ENCODE peak calls at places on chromosomes 2 and 18, in four cellular contexts. T is mammary epithelial cell, R is psoas muscle, H is adrenal gland. B is an unnamed sample.

GRCh38 chr2:60836491-60836890 is 44.9 kb upstream of the REL start:
- DNase-seq in T (no peak), H (no peak), R (no peak), B (no peak)

GRCh38 chr2:242056785-242057184 is 187.3 kb downstream of the RTP5 start:
- DNase-seq in T (no peak), H (no peak), R (no peak), B (no peak)

GRCh38 chr2:63189026-63189425 is 138.4 kb downstream of the OTX1 start:
- DNase-seq in H (peak; percentile 12), T (peak; percentile 41), R (no peak), B (peak; percentile 38)

GRCh38 chr2:241803387-241804325 is 5.3 kb upstream of the NEU4 start:
- DNase-seq in T (peak; percentile 53), H (peak; percentile 70), R (peak; percentile 83), B (peak; percentile 23)

GRCh38 chr2:240822280-240822847 is 2.3 kb upstream of the KIF1A start:
- DNase-seq in T (no peak), H (no peak), R (peak; percentile 45), B (no peak)

GRCh38 chr2:46241344-46241743 is 55.9 kb upstream of the EPAS1 start:
- DNase-seq in T (peak; percentile 44), H (no peak), R (no peak), B (no peak)

GRCh38 chr2:27655155-27655951 is 8.1 kb downstream of the SUPT7L start:
- DNase-seq in H (peak; percentile 13), T (peak; percentile 45), R (no peak), B (peak; percentile 81)

GRCh38 chr2:208175069-208175842 is 11.9 kb upstream of the CRYGA start:
- DNase-seq in R (peak; percentile 67), T (peak; percentile 72), H (peak; percentile 92), B (peak; percentile 88)

GRCh38 chr18:64734063-64734462 is 585.2 kb upstream of the LINC00305 start:
- DNase-seq in R (no peak), T (no peak), H (no peak), B (no peak)

GRCh38 chr2:14713248-14713647 is 80.7 kb downstream of the LRATD1 start:
- DNase-seq in T (no peak), H (no peak), R (no peak), B (no peak)

GRCh38 chr2:73112913-73113633 is at the start of gene RAB11FIP5:
- DNase-seq in H (peak; percentile 80), R (peak; percentile 81), T (peak; percentile 86), B (peak; percentile 81)

GRCh38 chr18:37175727-37176126 is 346.8 kb downstream of the KIAA1328 start:
- DNase-seq in T (no peak), H (no peak), R (no peak), B (no peak)

GRCh38 chr18:28728891-28729290 is 552.0 kb upstream of the CDH2 start:
- DNase-seq in T (peak; percentile 9), H (no peak), R (no peak), B (no peak)

GRCh38 chr2:57882895-57883515 is 163.6 kb upstream of the VRK2 start:
- DNase-seq in T (no peak), R (no peak), H (no peak), B (no peak)

GRCh38 chr2:86225581-86225980 is 26.3 kb downstream of the MRPL35 start:
- DNase-seq in H (peak; percentile 42), R (peak; percentile 83), T (no peak), B (peak; percentile 12)

GRCh38 chr18:42525905-42526304 is 570.9 kb downstream of the PIK3C3 start:
- DNase-seq in H (no peak), R (no peak), T (no peak), B (no peak)

GRCh38 chr2:174336403-174337336 is 1.9 kb downstream of the SP9 start:
- DNase-seq in T (peak; percentile 69), H (peak; percentile 35), R (peak; percentile 66), B (no peak)

GRCh38 chr2:96325884-96326255 is 753 bp downstream of the ITPRIPL1 start:
- DNase-seq in T (no peak), H (no peak), R (no peak), B (no peak)

GRCh38 chr2:117835990-117836760 is 21.7 kb downstream of the DDX18 start:
- DNase-seq in H (peak; percentile 90), R (peak; percentile 90), T (peak; percentile 39), B (peak; percentile 80)

GRCh38 chr2:54456526-54457325 is 599 bp downstream of the SPTBN1 start:
- DNase-seq in H (peak; percentile 41), R (peak; percentile 72), T (peak; percentile 44), B (no peak)

GRCh38 chr18:8762968-8763367 is 57.6 kb downstream of the MTCL1 start:
- DNase-seq in R (no peak), T (no peak), H (no peak), B (no peak)

GRCh38 chr2:3814846-3815245 is 111.5 kb downstream of the DCDC2C start:
- DNase-seq in H (no peak), T (no peak), R (no peak), B (no peak)

GRCh38 chr18:22086973-22087372 is 82.4 kb upstream of the GATA6 start:
- DNase-seq in R (no peak), T (no peak), H (no peak), B (no peak)

GRCh38 chr2:239970004-239970623 is 55.0 kb downstream of the NDUFA10 start:
- DNase-seq in H (no peak), R (no peak), T (no peak), B (no peak)

GRCh38 chr2:210477496-210477895 is 937 bp upstream of the LANCL1 start:
- DNase-seq in T (peak; percentile 70), R (no peak), H (no peak), B (peak; percentile 67)

GRCh38 chr18:33579147-33579867 is 1.3 kb downstream of the ASXL3 start:
- DNase-seq in T (no peak), H (no peak), R (no peak), B (no peak)

GRCh38 chr18:30623401-30624065 is 419.0 kb downstream of the DSC3 start:
- DNase-seq in T (peak; percentile 39), H (no peak), R (no peak), B (no peak)

GRCh38 chr2:84631047-84631446 is 114.7 kb downstream of the DNAH6 start:
- DNase-seq in H (no peak), T (peak; percentile 24), R (no peak), B (peak; percentile 34)

GRCh38 chr2:128601298-128602037 is 282.8 kb upstream of the HS6ST1 start:
- DNase-seq in H (no peak), R (peak; percentile 34), T (no peak), B (no peak)

GRCh38 chr2:71210292-71210691 is 16.6 kb downstream of the PAIP2B start:
- DNase-seq in H (no peak), R (no peak), T (no peak), B (no peak)

GRCh38 chr2:237980751-237981150 is 13.9 kb downstream of the UBE2F start:
- DNase-seq in R (no peak), H (no peak), T (no peak), B (no peak)

GRCh38 chr2:238220892-238221521 is 17.5 kb upstream of the ILKAP start:
- DNase-seq in H (no peak), R (no peak), T (peak; percentile 32), B (no peak)

GRCh38 chr2:104851236-104852160 is 2.4 kb upstream of the POU3F3 start:
- DNase-seq in T (no peak), H (no peak), R (no peak), B (no peak)

GRCh38 chr2:104849036-104849551 is 4.8 kb upstream of the POU3F3 start:
- DNase-seq in H (no peak), R (no peak), T (no peak), B (no peak)

GRCh38 chr2:104849618-104850097 is 4.3 kb upstream of the POU3F3 start:
- DNase-seq in R (peak; percentile 80), H (peak; percentile 70), T (peak; percentile 21), B (peak; percentile 43)

GRCh38 chr2:104852161-104852689 is 1.7 kb upstream of the POU3F3 start:
- DNase-seq in R (no peak), H (no peak), T (no peak), B (no peak)

GRCh38 chr2:104850322-104851184 is 3.4 kb upstream of the POU3F3 start:
- DNase-seq in T (no peak), R (no peak), H (no peak), B (no peak)
- H3K27me3 ChIP-seq in T (peaks cover 54% of the 10 kb centered on the region), R (peaks cover 92% of the 10 kb centered on the region), H (peaks cover 85% of the 10 kb centered on the region), B (peaks cover 80% of the 10 kb centered on the region)

GRCh38 chr2:23230885-23231284 is 154.1 kb upstream of the KLHL29 start:
- DNase-seq in T (no peak), H (no peak), R (no peak), B (no peak)
- TF ChIP-seq CTCF in T (no peak), H (no peak), R (no peak), B (no peak)

GRCh38 chr2:202908186-202908585 is 3.3 kb downstream of the WDR12 start:
- DNase-seq in R (no peak), T (no peak), H (no peak), B (no peak)

GRCh38 chr2:202910687-202911086 is 786 bp downstream of the WDR12 start:
- DNase-seq in H (no peak), T (no peak), R (no peak), B (no peak)

GRCh38 chr2:202911203-202911512 is 315 bp downstream of the WDR12 start:
- DNase-seq in H (no peak), R (no peak), T (no peak), B (no peak)

GRCh38 chr2:202911513-202912341 is at the start of the genes CARF and WDR12:
- DNase-seq in R (peak; percentile 95), T (peak; percentile 93), H (peak; percentile 95), B (peak; percentile 97)

DNA sequence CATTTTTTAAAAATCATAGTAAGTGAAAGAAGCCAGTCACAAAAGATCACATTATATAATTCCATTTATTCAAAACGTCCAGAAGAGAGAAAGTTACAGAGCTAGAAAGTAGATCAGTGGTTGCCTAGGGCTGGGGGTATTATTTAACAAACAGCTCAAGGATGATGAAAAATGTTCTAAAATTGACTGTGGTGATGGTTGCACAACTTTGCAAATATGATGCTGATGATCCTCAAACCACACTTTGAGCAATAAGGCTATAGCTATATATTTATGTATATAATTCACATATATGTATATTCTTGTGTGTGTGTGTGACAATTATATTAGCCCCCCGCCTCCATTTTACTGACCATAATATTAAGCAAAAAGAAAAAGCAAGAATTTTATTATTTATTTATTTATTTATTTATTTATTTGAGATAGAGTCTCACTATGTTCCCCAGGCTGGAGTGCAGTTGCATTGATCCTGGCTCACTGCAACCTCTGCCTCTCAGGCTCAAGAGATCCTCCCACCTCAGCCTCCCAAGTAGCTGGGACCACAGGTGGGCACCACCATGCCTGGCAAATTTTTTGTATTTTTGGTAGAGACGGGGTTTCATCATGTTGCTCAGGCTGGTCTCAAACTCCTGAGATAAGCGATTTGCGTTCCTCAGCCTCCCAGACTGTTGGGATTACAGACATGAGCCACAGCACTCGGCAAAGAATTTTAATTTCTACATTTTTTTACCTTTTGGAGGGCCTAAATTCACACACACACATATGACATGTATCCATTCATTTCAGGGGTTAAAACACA is 1.9 kb downstream of the WDR12 start:
- DNase-seq in R (no peak), H (no peak), T (no peak), B (no peak)
- H3K4me3 ChIP-seq in R (peak overlapping the region; percentile 67), H (no peak overlapping the region), T (peak overlapping the region; percentile 98), B (peak overlapping the region; percentile 99)

DNA sequence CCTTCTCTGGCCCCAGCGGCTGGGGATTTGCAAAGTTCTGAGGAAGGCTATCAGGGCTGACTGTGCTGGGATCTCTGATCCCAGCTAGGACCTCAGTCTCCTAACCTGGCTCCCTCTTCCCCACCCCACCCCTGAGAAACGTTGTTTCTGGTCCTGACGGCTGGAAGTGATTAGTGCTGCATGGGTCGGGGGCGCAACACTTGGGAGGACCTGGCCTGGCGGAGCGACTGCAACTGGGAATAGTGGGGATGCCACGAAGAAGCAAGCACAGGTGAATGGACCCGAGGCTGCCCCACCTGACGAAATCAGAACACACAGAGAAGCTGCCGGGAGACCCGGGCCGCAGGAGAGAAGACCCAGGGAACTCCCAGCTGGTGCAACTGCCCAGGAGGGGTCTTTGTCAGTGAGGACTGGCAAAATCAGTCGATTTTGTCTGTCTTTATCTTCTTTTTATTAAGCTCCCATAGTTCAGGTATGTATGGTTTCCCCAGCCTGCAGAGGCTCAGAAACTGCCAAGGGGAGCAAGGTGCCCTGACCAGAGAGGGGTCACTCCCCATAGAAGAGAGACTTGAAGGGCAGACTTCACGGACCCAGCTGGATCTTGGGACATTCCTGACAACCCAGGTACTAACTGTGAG is 656 bp upstream of the LBX2 start:
- DNase-seq in T (no peak), R (no peak), H (no peak), B (no peak)
- H3K27me3 ChIP-seq in T (no peaks in the 10 kb centered on the region), R (peaks cover 78% of the 10 kb centered on the region), H (peaks cover 39% of the 10 kb centered on the region), B (peaks cover 17% of the 10 kb centered on the region)